ENCODE peak calls at places on chromosomes 1 and 21, in seven cellular contexts. Y is OCI-LY7, Z is IMR-90, V is GM12878, T is tibial nerve, R is lower lobe of right lung, A is MM.1S. G is an unnamed sample. For H3K4me1, the result is how much of the 10 kb centered on the place peaks cover.

GRCh38 chr1:45359882-45360513 is 19.8 kb upstream of the MUTYH start:
- DNase-seq in R (no peak), Z (peak), T (peak), Y (peak), V (no peak), A (peak), G (no peak)

GRCh38 chr1:205804605-205805004 is 8.4 kb downstream of the SLC41A1 start:
- DNase-seq in R (no peak), V (no peak), Y (no peak), T (no peak), A (no peak), Z (no peak), G (no peak)

GRCh38 chr1:186648606-186649005 is 31.6 kb downstream of the PTGS2 start:
- DNase-seq in Z (no peak), Y (no peak), V (no peak), A (no peak), R (no peak), T (no peak), G (no peak)

GRCh38 chr1:11982010-11982392 is 1.8 kb downstream of the MFN2 start:
- DNase-seq in R (no peak), Z (peak), V (no peak), A (no peak), T (no peak), Y (no peak), G (no peak)

GRCh38 chr1:221470000-221470698 is 271.7 kb downstream of the DUSP10 start:
- DNase-seq in V (no peak), Y (no peak), R (no peak), A (no peak), Z (peak), T (no peak), G (peak)

GRCh38 chr1:57424231-57425027 is 569 bp upstream of the DAB1 start:
- DNase-seq in Y (no peak), V (no peak), T (no peak), A (no peak), R (no peak), Z (peak), G (no peak)

GRCh38 chr1:69673301-69673700 is 105.6 kb downstream of the LRRC7 start:
- DNase-seq in Y (no peak), R (no peak), Z (no peak), T (no peak), V (no peak), A (no peak), G (no peak)

GRCh38 chr1:97827887-97828286 is 92.9 kb downstream of the DPYD start:
- DNase-seq in T (no peak), Y (no peak), A (no peak), R (no peak), Z (no peak), V (no peak), G (no peak)

GRCh38 chr1:32031578-32032286 is 18.1 kb downstream of the KHDRBS1 start:
- DNase-seq in Y (no peak), T (no peak), V (no peak), A (no peak), R (no peak), Z (peak), G (peak)

GRCh38 chr21:26881504-26882228 is 36.5 kb upstream of the ADAMTS1 start:
- DNase-seq in Z (peak), R (no peak), Y (peak), V (no peak), A (no peak), T (no peak), G (no peak)

GRCh38 chr1:42937141-42937696 is 21.4 kb downstream of the SLC2A1 start:
- DNase-seq in Y (no peak), R (no peak), A (no peak), Z (peak), T (peak), V (no peak), G (peak)

GRCh38 chr1:245441699-245442098 is 286.9 kb downstream of the KIF26B start:
- DNase-seq in Y (no peak), Z (no peak), V (no peak), T (no peak), A (no peak), R (no peak), G (no peak)

GRCh38 chr1:38018864-38019343 is 6.4 kb downstream of the UTP11 start:
- DNase-seq in Y (peak), R (no peak), Z (peak), A (no peak), T (no peak), V (no peak), G (no peak)

GRCh38 chr1:161185282-161185682 is 8.0 kb upstream of the B4GALT3 start:
- DNase-seq in V (peak), T (peak), R (peak), Y (peak), A (peak), Z (peak), G (no peak)

GRCh38 chr1:196152975-196153374 is 455.3 kb downstream of the KCNT2 start:
- DNase-seq in Z (no peak), A (no peak), T (no peak), Y (no peak), R (no peak), V (no peak), G (no peak)

GRCh38 chr1:29462096-29462495 is 225.8 kb downstream of the PTPRU start:
- DNase-seq in A (no peak), V (no peak), T (no peak), R (no peak), Y (no peak), Z (no peak), G (no peak)

GRCh38 chr1:192913683-192914082 is 104.8 kb downstream of the RGS2 start:
- DNase-seq in A (no peak), Y (no peak), T (no peak), V (no peak), Z (no peak), R (no peak), G (peak)

GRCh38 chr1:173128737-173129136 is 78.0 kb upstream of the TNFSF18 start:
- DNase-seq in T (no peak), A (no peak), R (no peak), V (no peak), Y (no peak), Z (no peak), G (peak)

GRCh38 chr1:36123357-36123756 is 1.7 kb downstream of the COL8A2 start:
- DNase-seq in V (peak), A (no peak), Z (no peak), T (no peak), Y (peak), R (peak), G (no peak)

GRCh38 chr1:6267686-6268281 is 6.9 kb upstream of the GPR153 start:
- DNase-seq in V (no peak), T (no peak), Z (peak), A (no peak), R (no peak), Y (no peak), G (no peak)

GRCh38 chr1:160374701-160375443 is 8.0 kb downstream of the NHLH1 start:
- DNase-seq in R (no peak), V (no peak), Y (peak), T (no peak), A (no peak), Z (no peak), G (no peak)

GRCh38 chr1:225464851-225465792 is 37.3 kb upstream of the LBR start:
- DNase-seq in A (no peak), Z (no peak), R (no peak), T (no peak), V (no peak), Y (no peak), G (peak)

GRCh38 chr1:90721210-90722194 is 4.4 kb upstream of the BARHL2 start:
- DNase-seq in Z (peak), A (peak), Y (peak), V (no peak), T (no peak), R (no peak), G (no peak)

GRCh38 chr1:228839656-228840055 is 104.4 kb downstream of the RHOU start:
- DNase-seq in R (no peak), A (no peak), Y (no peak), Z (no peak), T (no peak), V (no peak), G (no peak)

GRCh38 chr1:161069731-161070270 is at the start of gene ARHGAP30:
- DNase-seq in A (peak), V (peak), T (peak), Z (no peak), R (peak), Y (peak), G (no peak)

GRCh38 chr1:24683713-24684162 is 40.6 kb downstream of the SRRM1 start:
- DNase-seq in V (no peak), T (no peak), Y (no peak), Z (peak), R (no peak), A (no peak), G (peak)

DNA sequence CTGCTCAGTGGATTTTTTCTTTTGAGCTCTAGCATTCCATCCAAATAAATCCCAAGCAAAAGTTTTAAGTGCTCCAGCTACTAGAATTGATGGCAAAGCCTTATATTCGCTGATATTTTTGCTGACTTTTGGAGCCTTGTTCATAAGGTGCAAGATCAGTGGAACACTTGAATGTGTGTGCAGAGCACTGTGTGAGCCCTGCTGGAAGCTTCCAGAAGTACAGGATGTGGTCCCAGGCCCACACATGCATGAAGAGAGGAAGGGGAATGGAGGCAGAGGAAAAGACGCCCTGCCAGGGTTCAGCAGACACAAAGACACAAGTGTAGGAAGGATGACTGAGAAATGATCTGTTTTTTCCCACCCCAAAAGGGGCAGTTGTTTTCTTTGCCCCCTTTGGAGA is 169.4 kb downstream of the KCNJ6 start:
- DNase-seq in Z (no peak), V (no peak), A (no peak), T (no peak), R (no peak), Y (no peak), G (no peak)
- TF ChIP-seq CTCF in Z (no peak), V (no peak), A (peak), T (no peak), R (no peak), Y (no peak), G (peak)

GRCh38 chr21:43707462-43707861 is 11.5 kb upstream of the PDXK start:
- DNase-seq in Y (no peak), T (no peak), Z (no peak), R (no peak), V (no peak), A (no peak), G (no peak)

GRCh38 chr21:43708745-43709381 is 10.1 kb upstream of the PDXK start:
- DNase-seq in T (no peak), V (no peak), A (no peak), R (no peak), Y (no peak), Z (no peak), G (no peak)

GRCh38 chr21:43716376-43717165 is 2.4 kb upstream of the PDXK start:
- DNase-seq in Y (peak), V (peak), R (no peak), T (no peak), Z (peak), A (peak), G (no peak)

GRCh38 chr21:43717166-43717853 is 1.6 kb upstream of the PDXK start:
- DNase-seq in R (no peak), A (peak), V (no peak), Z (no peak), T (no peak), Y (peak), G (no peak)

DNA sequence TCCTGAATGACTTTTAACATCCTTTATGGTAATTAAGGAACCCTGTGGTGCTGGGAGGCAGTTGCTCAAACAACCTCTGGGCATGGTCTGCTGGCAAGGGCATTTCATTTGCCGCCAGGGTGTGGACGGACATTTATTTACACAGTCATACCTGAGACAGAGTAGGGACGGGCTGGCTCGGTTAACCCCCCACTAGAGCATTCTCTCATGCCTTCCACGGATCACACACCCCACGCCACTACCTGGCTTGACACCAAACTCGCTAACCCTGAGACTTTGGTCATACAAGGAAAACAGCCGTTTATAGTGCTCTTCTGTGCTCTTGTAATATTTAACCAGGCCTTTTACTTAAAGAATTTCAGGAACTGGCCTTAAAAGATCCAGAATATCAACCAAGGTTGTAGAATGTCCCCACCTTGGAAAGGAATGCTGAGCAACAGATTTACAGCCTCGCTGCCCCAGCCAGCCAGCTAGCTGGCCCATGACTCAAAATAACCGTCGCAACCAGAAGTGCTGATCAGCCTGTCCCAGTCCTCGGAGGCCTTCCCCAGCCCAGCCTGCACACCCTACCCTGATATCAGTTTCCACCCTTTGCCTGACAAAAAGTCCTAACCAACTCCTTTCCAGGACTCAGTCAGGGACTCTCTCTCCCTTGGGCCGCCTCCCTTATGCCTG is 6.5 kb upstream of the PDXK start:
- DNase-seq in Y (no peak), T (no peak), A (no peak), V (no peak), Z (peak), R (peak), G (peak)
- H3K27ac ChIP-seq in Y (no peak), T (peak), A (no peak), V (no peak), Z (no peak), R (peak), G (peak)

GRCh38 chr1:3120994-3121393 is 52.0 kb downstream of the PRDM16 start:
- DNase-seq in Y (no peak), A (no peak), R (no peak), T (no peak), V (no peak), Z (no peak), G (no peak)
- H3K4me1 ChIP-seq in Y (under half), A (under half), R (under half), T (half or more), V (under half), Z (under half), G (under half)

GRCh38 chr1:203126151-203126865 is 1.2 kb upstream of the ADORA1 start:
- DNase-seq in Y (no peak), T (no peak), R (no peak), Z (peak), V (no peak), A (no peak), G (no peak)
- TF ChIP-seq CTCF in Y (peak), T (no peak), R (peak), Z (peak), V (peak), A (peak), G (peak)

GRCh38 chr1:88985033-88985432 is 7.4 kb downstream of the KYAT3 start:
- DNase-seq in A (no peak), Z (peak), Y (no peak), R (no peak), T (peak), V (no peak), G (peak)
- H3K27ac ChIP-seq in A (no peak), Z (peak), Y (no peak), R (peak), T (peak), V (no peak), G (peak)

G was measured in foreskin keratinocyte.